ENCODE peak calls at places on chromosomes 4 and X, in four cellular contexts. J, G, R and A are unnamed samples. For H3K4me1, the result is how much of the 10 kb centered on the place peaks cover.

GRCh38 chrX:44400588-44400987 is 57.1 kb upstream of the EFHC2 start:
- DNase-seq in J (no peak), G (no peak), R (no peak), A (no peak)

GRCh38 chr4:20773144-20773997 is 73.1 kb downstream of the PACRGL start:
- DNase-seq in J (no peak), R (peak), G (no peak), A (peak)

GRCh38 chr4:16508968-16509367 is 282.7 kb upstream of the TAPT1 start:
- DNase-seq in R (no peak), G (no peak), J (no peak), A (no peak)

GRCh38 chr4:117385531-117385930 is 300.2 kb upstream of the TRAM1L1 start:
- DNase-seq in J (no peak), R (no peak), G (no peak), A (no peak)

GRCh38 chr4:144296941-144297340 is 156.4 kb upstream of the GYPA start:
- DNase-seq in R (no peak), J (no peak), G (no peak), A (no peak)

GRCh38 chrX:150766351-150767044 is 73.3 kb downstream of the MTMR1 start:
- DNase-seq in R (no peak), J (no peak), G (no peak), A (no peak)

GRCh38 chrX:8191022-8191421 is 20.0 kb upstream of the VCX2 start:
- DNase-seq in R (no peak), G (no peak), J (no peak), A (no peak)

GRCh38 chr4:133143775-133144430 is 5.2 kb upstream of the PCDH10 start:
- DNase-seq in G (no peak), J (no peak), R (no peak), A (no peak)

GRCh38 chr4:70505152-70505748 is 13.1 kb upstream of the AMTN start:
- DNase-seq in J (peak), R (peak), G (no peak), A (peak)

GRCh38 chr4:152708361-152708760 is 28.6 kb upstream of the TMEM154 start:
- DNase-seq in R (no peak), G (no peak), J (no peak), A (no peak)

GRCh38 chr4:42350611-42351182 is 46.6 kb upstream of the SHISA3 start:
- DNase-seq in G (no peak), J (no peak), R (no peak), A (no peak)

GRCh38 chr4:531721-532565 is 32.9 kb downstream of the PIGG start:
- DNase-seq in J (no peak), G (no peak), R (no peak), A (no peak)

GRCh38 chrX:114619874-114620273 is 36.0 kb downstream of the HTR2C start:
- DNase-seq in G (no peak), R (peak), J (no peak), A (no peak)
- TF ChIP-seq CTCF in G (no peak), R (peak), J (no peak), A (peak)

GRCh38 chr4:174314274-174314673 is 30.6 kb downstream of the CEP44 start:
- DNase-seq in G (no peak), J (no peak), R (no peak), A (no peak)
- H3K4me1 ChIP-seq in G (under half), J (under half), R (under half), A (under half)

GRCh38 chrX:50211510-50211909 is 6.9 kb downstream of the CCNB3 start:
- DNase-seq in J (no peak), G (no peak), R (no peak), A (no peak)
- TF ChIP-seq CTCF in J (no peak), G (no peak), R (peak), A (no peak)

GRCh38 chrX:48913605-48914366 is 2.3 kb upstream of the SLC35A2 start:
- DNase-seq in G (no peak), R (no peak), J (no peak), A (no peak)
- H3K4me1 ChIP-seq in G (under half), R (under half), J (under half), A (under half)

GRCh38 chr4:71732066-71732465 is 51.8 kb downstream of the GC start:
- DNase-seq in G (no peak), J (no peak), R (no peak), A (no peak)

GRCh38 chr4:71729856-71730255 is 54.0 kb downstream of the GC start:
- DNase-seq in J (no peak), R (no peak), G (no peak), A (no peak)

DNA sequence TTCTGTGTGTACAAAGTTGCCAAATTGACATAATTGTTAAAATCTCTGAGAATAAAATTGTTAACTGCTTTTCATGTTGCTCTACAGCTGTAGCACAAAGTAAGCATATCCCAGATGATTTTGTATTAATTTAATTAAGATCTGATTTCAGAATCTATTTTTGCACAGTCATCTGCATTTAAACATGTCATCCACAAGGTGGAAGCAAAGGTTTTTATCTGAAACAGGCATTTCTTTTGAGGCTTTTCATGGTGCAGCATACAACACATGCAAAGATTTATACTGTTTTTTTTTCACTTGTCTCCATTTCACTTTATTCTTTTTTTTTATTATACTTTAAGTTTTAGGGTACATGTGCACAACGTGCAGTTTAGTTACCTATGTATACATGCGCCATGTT is 51.2 kb downstream of the GC start:
- DNase-seq in J (no peak), G (no peak), R (peak), A (peak)
- TF ChIP-seq CTCF in J (no peak), G (no peak), R (peak), A (peak)